ENCODE peak calls at places on chromosomes 3 and 15, in eight cellular contexts. One of them, this sample, is unnamed.

GRCh38 chr3:185583925-185584324 is 2.2 kb upstream of the SENP2 start:
- DNase-seq in trophoblast cell: no peak
- DNase-seq in upper lobe of right lung: no peak
- DNase-seq in CD8-positive, alpha-beta memory T cell: no peak
- DNase-seq in pancreas: no peak
- DNase-seq in Panc1: no peak
- DNase-seq in endodermal cell: peak; percentile 61
- DNase-seq in IMR-90: no peak
- DNase-seq in this sample: no peak

GRCh38 chr15:59994855-59995557 is 9.1 kb upstream of the FOXB1 start:
- DNase-seq in pancreas: no peak
- DNase-seq in CD8-positive, alpha-beta memory T cell: no peak
- DNase-seq in IMR-90: no peak
- DNase-seq in endodermal cell: peak; percentile 87
- DNase-seq in trophoblast cell: no peak
- DNase-seq in upper lobe of right lung: no peak
- DNase-seq in Panc1: no peak
- DNase-seq in this sample: no peak

GRCh38 chr15:38647683-38648082 is 83.1 kb upstream of the RASGRP1 start:
- DNase-seq in pancreas: no peak
- DNase-seq in upper lobe of right lung: no peak
- DNase-seq in CD8-positive, alpha-beta memory T cell: no peak
- DNase-seq in Panc1: no peak
- DNase-seq in endodermal cell: no peak
- DNase-seq in trophoblast cell: peak; percentile 73
- DNase-seq in IMR-90: peak; percentile 19
- DNase-seq in this sample: no peak

GRCh38 chr15:99440551-99441426 is 125.0 kb upstream of the MEF2A start:
- DNase-seq in CD8-positive, alpha-beta memory T cell: no peak
- DNase-seq in IMR-90: no peak
- DNase-seq in trophoblast cell: no peak
- DNase-seq in pancreas: no peak
- DNase-seq in upper lobe of right lung: no peak
- DNase-seq in endodermal cell: peak; percentile 34
- DNase-seq in Panc1: no peak
- DNase-seq in this sample: no peak

GRCh38 chr3:160618363-160618762 is 53.0 kb upstream of the KPNA4 start:
- DNase-seq in Panc1: no peak
- DNase-seq in trophoblast cell: peak; percentile 21
- DNase-seq in CD8-positive, alpha-beta memory T cell: no peak
- DNase-seq in upper lobe of right lung: no peak
- DNase-seq in IMR-90: no peak
- DNase-seq in endodermal cell: no peak
- DNase-seq in pancreas: peak; percentile 29
- DNase-seq in this sample: no peak

GRCh38 chr3:53264718-53265117 is 8.9 kb upstream of the TKT start:
- DNase-seq in endodermal cell: peak; percentile 52
- DNase-seq in CD8-positive, alpha-beta memory T cell: no peak
- DNase-seq in pancreas: peak; percentile 34
- DNase-seq in trophoblast cell: no peak
- DNase-seq in Panc1: no peak
- DNase-seq in upper lobe of right lung: no peak
- DNase-seq in IMR-90: no peak
- DNase-seq in this sample: no peak

GRCh38 chr3:176861137-176861536 is 336.1 kb downstream of the TBL1XR1 start:
- DNase-seq in CD8-positive, alpha-beta memory T cell: no peak
- DNase-seq in IMR-90: peak; percentile 4
- DNase-seq in trophoblast cell: no peak
- DNase-seq in upper lobe of right lung: no peak
- DNase-seq in pancreas: no peak
- DNase-seq in endodermal cell: no peak
- DNase-seq in Panc1: no peak
- DNase-seq in this sample: no peak

GRCh38 chr3:194758716-194759115 is 73.0 kb downstream of the FAM43A start:
- DNase-seq in trophoblast cell: no peak
- DNase-seq in pancreas: no peak
- DNase-seq in CD8-positive, alpha-beta memory T cell: no peak
- DNase-seq in upper lobe of right lung: no peak
- DNase-seq in endodermal cell: no peak
- DNase-seq in IMR-90: no peak
- DNase-seq in Panc1: no peak
- DNase-seq in this sample: no peak

GRCh38 chr3:21942328-21942727 is 191.3 kb upstream of the ZNF385D start:
- DNase-seq in IMR-90: peak; percentile 87
- DNase-seq in Panc1: peak; percentile 39
- DNase-seq in endodermal cell: no peak
- DNase-seq in pancreas: no peak
- DNase-seq in trophoblast cell: peak; percentile 5
- DNase-seq in CD8-positive, alpha-beta memory T cell: no peak
- DNase-seq in upper lobe of right lung: no peak
- DNase-seq in this sample: peak; percentile 72

GRCh38 chr3:125148016-125148812 is 64.3 kb downstream of the SLC12A8 start:
- DNase-seq in endodermal cell: peak; percentile 38
- DNase-seq in IMR-90: no peak
- DNase-seq in CD8-positive, alpha-beta memory T cell: no peak
- DNase-seq in pancreas: no peak
- DNase-seq in Panc1: no peak
- DNase-seq in upper lobe of right lung: no peak
- DNase-seq in trophoblast cell: no peak
- DNase-seq in this sample: no peak

GRCh38 chr3:125149462-125149861 is 63.1 kb downstream of the SLC12A8 start:
- DNase-seq in trophoblast cell: no peak
- DNase-seq in Panc1: no peak
- DNase-seq in upper lobe of right lung: no peak
- DNase-seq in CD8-positive, alpha-beta memory T cell: no peak
- DNase-seq in IMR-90: no peak
- DNase-seq in pancreas: no peak
- DNase-seq in endodermal cell: peak; percentile 14
- DNase-seq in this sample: no peak

GRCh38 chr3:125147491-125147820 is 65.1 kb downstream of the SLC12A8 start:
- DNase-seq in CD8-positive, alpha-beta memory T cell: no peak
- DNase-seq in endodermal cell: no peak
- DNase-seq in pancreas: no peak
- DNase-seq in IMR-90: peak; percentile 40
- DNase-seq in Panc1: no peak
- DNase-seq in upper lobe of right lung: no peak
- DNase-seq in trophoblast cell: no peak
- DNase-seq in this sample: no peak

GRCh38 chr3:125150525-125151436 is 61.8 kb downstream of the SLC12A8 start:
- DNase-seq in Panc1: peak; percentile 77
- DNase-seq in pancreas: no peak
- DNase-seq in upper lobe of right lung: no peak
- DNase-seq in endodermal cell: peak; percentile 91
- DNase-seq in CD8-positive, alpha-beta memory T cell: peak; percentile 17
- DNase-seq in trophoblast cell: peak; percentile 87
- DNase-seq in IMR-90: peak; percentile 27
- DNase-seq in this sample: peak; percentile 62

DNA sequence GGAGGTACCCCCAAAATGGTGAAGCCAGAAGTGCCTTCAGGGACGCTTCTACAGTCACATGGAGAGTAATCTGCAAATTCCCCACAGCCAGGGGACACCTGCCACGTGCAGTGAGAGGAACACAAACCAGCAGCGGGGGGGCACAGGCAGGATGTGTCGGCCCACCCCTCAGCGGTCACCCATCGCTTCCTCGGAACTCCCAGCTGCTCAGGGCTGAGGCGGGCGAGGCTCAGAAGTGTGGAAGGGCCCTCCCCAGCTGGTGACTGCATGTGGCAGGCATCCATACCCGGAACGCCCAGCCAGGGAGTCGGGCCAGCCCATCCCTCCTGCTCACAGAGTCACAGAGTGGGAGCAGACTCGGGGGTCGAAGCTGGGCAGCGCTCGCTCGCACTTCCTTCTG is 63.7 kb downstream of the SLC12A8 start:
- DNase-seq in trophoblast cell: peak; percentile 66
- DNase-seq in CD8-positive, alpha-beta memory T cell: no peak
- DNase-seq in upper lobe of right lung: peak; percentile 74
- DNase-seq in endodermal cell: peak; percentile 60
- DNase-seq in IMR-90: peak; percentile 33
- DNase-seq in Panc1: no peak
- DNase-seq in pancreas: no peak
- DNase-seq in this sample: peak; percentile 72
- H3K4me3 ChIP-seq in trophoblast cell: no peak overlapping the region
- H3K4me3 ChIP-seq in CD8-positive, alpha-beta memory T cell: no peak overlapping the region
- H3K4me3 ChIP-seq in upper lobe of right lung: no peak overlapping the region
- H3K4me3 ChIP-seq in endodermal cell: no peak overlapping the region
- H3K4me3 ChIP-seq in IMR-90: no peak overlapping the region
- H3K4me3 ChIP-seq in Panc1: no peak overlapping the region
- H3K4me3 ChIP-seq in pancreas: no peak overlapping the region
- H3K4me3 ChIP-seq in this sample: peak overlapping the region; percentile 9

DNA sequence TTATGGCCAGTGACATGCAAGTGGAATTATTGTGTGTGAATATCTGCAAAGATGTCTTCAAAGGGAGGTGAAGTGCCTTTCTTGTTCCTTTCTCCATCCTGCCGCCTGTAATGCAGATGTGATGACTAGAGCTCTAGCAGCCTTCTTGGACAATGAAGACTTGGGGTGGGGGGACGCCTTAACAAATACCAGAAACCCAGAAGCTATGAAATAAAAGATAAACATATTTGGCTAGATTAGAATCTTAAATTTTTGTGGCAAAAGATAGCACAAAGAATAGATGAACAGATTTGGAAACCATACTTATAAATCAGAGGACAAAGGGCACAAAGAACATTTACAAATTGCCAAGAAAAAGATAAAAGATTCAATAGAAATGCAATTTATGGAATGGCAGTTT is 56.1 kb downstream of the AMOTL2 start:
- DNase-seq in trophoblast cell: peak; percentile 73
- DNase-seq in upper lobe of right lung: no peak
- DNase-seq in CD8-positive, alpha-beta memory T cell: no peak
- DNase-seq in IMR-90: no peak
- DNase-seq in pancreas: no peak
- DNase-seq in Panc1: no peak
- DNase-seq in endodermal cell: no peak
- DNase-seq in this sample: no peak
- H3K4me1 ChIP-seq in trophoblast cell: peaks cover 25% of the 10 kb centered on the region
- H3K4me1 ChIP-seq in upper lobe of right lung: peaks cover 30% of the 10 kb centered on the region
- H3K4me1 ChIP-seq in CD8-positive, alpha-beta memory T cell: no peaks in the 10 kb centered on the region
- H3K4me1 ChIP-seq in IMR-90: peaks cover 32% of the 10 kb centered on the region
- H3K4me1 ChIP-seq in pancreas: no peaks in the 10 kb centered on the region
- H3K4me1 ChIP-seq in Panc1: peaks cover 54% of the 10 kb centered on the region
- H3K4me1 ChIP-seq in endodermal cell: peaks cover 10% of the 10 kb centered on the region
- H3K4me1 ChIP-seq in this sample: peaks cover 2% of the 10 kb centered on the region

GRCh38 chr15:45449387-45449786 is 71.0 kb upstream of the GATM start:
- DNase-seq in pancreas: no peak
- DNase-seq in upper lobe of right lung: no peak
- DNase-seq in IMR-90: no peak
- DNase-seq in trophoblast cell: no peak
- DNase-seq in endodermal cell: no peak
- DNase-seq in CD8-positive, alpha-beta memory T cell: no peak
- DNase-seq in Panc1: no peak
- DNase-seq in this sample: no peak

GRCh38 chr15:45451265-45451664 is 71.3 kb downstream of the SLC30A4 start:
- DNase-seq in trophoblast cell: no peak
- DNase-seq in pancreas: no peak
- DNase-seq in CD8-positive, alpha-beta memory T cell: no peak
- DNase-seq in Panc1: no peak
- DNase-seq in upper lobe of right lung: no peak
- DNase-seq in IMR-90: no peak
- DNase-seq in endodermal cell: no peak
- DNase-seq in this sample: no peak

GRCh38 chr15:45449878-45450277 is 71.5 kb upstream of the GATM start:
- DNase-seq in endodermal cell: no peak
- DNase-seq in trophoblast cell: peak; percentile 19
- DNase-seq in upper lobe of right lung: peak; percentile 89
- DNase-seq in CD8-positive, alpha-beta memory T cell: no peak
- DNase-seq in pancreas: peak; percentile 66
- DNase-seq in IMR-90: no peak
- DNase-seq in Panc1: no peak
- DNase-seq in this sample: no peak

GRCh38 chr15:45448516-45448915 is 70.2 kb upstream of the GATM start:
- DNase-seq in pancreas: no peak
- DNase-seq in endodermal cell: no peak
- DNase-seq in Panc1: no peak
- DNase-seq in trophoblast cell: peak; percentile 17
- DNase-seq in CD8-positive, alpha-beta memory T cell: no peak
- DNase-seq in IMR-90: peak; percentile 28
- DNase-seq in upper lobe of right lung: no peak
- DNase-seq in this sample: no peak

DNA sequence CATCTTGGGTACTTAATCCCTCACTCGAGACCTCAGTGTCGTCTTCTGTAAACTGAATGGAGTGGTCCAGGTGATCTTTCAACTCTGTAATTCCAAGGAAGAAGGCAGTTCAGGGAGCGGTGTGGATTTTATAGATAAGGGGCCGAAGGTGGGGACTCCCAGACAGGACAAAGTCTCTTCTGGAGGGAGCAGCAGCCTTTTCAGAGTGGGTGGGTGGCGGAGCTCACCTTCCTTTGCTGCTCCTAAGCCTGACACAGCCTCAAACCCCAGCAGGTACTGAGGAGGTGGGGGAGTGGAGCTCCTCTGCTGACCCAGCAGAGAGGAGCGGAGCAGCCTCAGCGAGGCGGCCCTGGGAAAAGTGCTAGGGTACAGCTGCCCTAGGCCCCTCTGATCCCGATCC is 72.1 kb downstream of the SLC30A4 start:
- DNase-seq in IMR-90: no peak
- DNase-seq in pancreas: no peak
- DNase-seq in endodermal cell: no peak
- DNase-seq in CD8-positive, alpha-beta memory T cell: no peak
- DNase-seq in Panc1: no peak
- DNase-seq in trophoblast cell: no peak
- DNase-seq in upper lobe of right lung: no peak
- DNase-seq in this sample: no peak
- H3K4me3 ChIP-seq in IMR-90: no peak overlapping the region
- H3K4me3 ChIP-seq in pancreas: peak overlapping the region; percentile 12
- H3K4me3 ChIP-seq in endodermal cell: no peak overlapping the region
- H3K4me3 ChIP-seq in CD8-positive, alpha-beta memory T cell: no peak overlapping the region
- H3K4me3 ChIP-seq in Panc1: no peak overlapping the region
- H3K4me3 ChIP-seq in trophoblast cell: no peak overlapping the region
- H3K4me3 ChIP-seq in upper lobe of right lung: peak overlapping the region; percentile 10
- H3K4me3 ChIP-seq in this sample: no peak overlapping the region

DNA sequence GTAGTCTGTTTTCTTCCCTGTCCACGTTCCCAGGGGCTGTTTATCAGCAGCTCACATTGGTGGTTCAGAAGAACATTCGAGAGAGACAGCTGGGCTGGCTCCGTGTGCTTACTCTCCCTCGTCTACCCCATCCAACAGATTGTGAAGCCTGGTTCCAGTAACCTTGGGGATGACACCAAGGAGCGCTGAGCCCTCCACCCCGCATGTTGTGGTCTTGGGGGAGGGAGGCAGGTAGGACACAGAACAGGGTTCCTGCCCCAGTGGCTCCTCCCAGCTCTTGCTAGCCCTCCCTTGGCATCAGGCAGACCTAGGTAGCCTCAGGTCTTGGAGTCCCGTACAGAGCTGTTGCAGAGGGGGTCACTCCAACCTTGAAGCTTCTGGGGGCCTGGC is 33.1 kb downstream of the KLF13 start:
- DNase-seq in CD8-positive, alpha-beta memory T cell: no peak
- DNase-seq in endodermal cell: no peak
- DNase-seq in Panc1: no peak
- DNase-seq in pancreas: no peak
- DNase-seq in trophoblast cell: no peak
- DNase-seq in upper lobe of right lung: peak; percentile 65
- DNase-seq in IMR-90: no peak
- DNase-seq in this sample: no peak
- H3K4me1 ChIP-seq in CD8-positive, alpha-beta memory T cell: peaks cover 100% of the 10 kb centered on the region
- H3K4me1 ChIP-seq in endodermal cell: peaks cover 6% of the 10 kb centered on the region
- H3K4me1 ChIP-seq in Panc1: peaks cover 13% of the 10 kb centered on the region
- H3K4me1 ChIP-seq in pancreas: peaks cover 82% of the 10 kb centered on the region
- H3K4me1 ChIP-seq in trophoblast cell: peaks cover 53% of the 10 kb centered on the region
- H3K4me1 ChIP-seq in upper lobe of right lung: peaks cover 100% of the 10 kb centered on the region
- H3K4me1 ChIP-seq in IMR-90: peaks cover 10% of the 10 kb centered on the region
- H3K4me1 ChIP-seq in this sample: peaks cover 6% of the 10 kb centered on the region

GRCh38 chr3:182978387-182978786 is 2.0 kb downstream of the DCUN1D1 start:
- DNase-seq in CD8-positive, alpha-beta memory T cell: no peak
- DNase-seq in Panc1: no peak
- DNase-seq in upper lobe of right lung: no peak
- DNase-seq in IMR-90: no peak
- DNase-seq in trophoblast cell: no peak
- DNase-seq in pancreas: no peak
- DNase-seq in endodermal cell: peak; percentile 52
- DNase-seq in this sample: peak; percentile 6
- H3K4me3 ChIP-seq in CD8-positive, alpha-beta memory T cell: peak overlapping the region; percentile 14
- H3K4me3 ChIP-seq in Panc1: peak overlapping the region; percentile 90
- H3K4me3 ChIP-seq in upper lobe of right lung: no peak overlapping the region
- H3K4me3 ChIP-seq in IMR-90: no peak overlapping the region
- H3K4me3 ChIP-seq in trophoblast cell: no peak overlapping the region
- H3K4me3 ChIP-seq in pancreas: no peak overlapping the region
- H3K4me3 ChIP-seq in endodermal cell: peak overlapping the region; percentile 92
- H3K4me3 ChIP-seq in this sample: no peak overlapping the region